ENCODE peak calls at places on chromosomes 5 and 9, in five cellular contexts. F is neuronal stem cell, X is H1, O is mesenchymal stem cell, E is mesendoderm. C is an unnamed sample.

GRCh38 chr9:5611321-5612186 is 17.4 kb upstream of the RIC1 start:
- DNase-seq in F (no peak), X (no peak), O (no peak), E (no peak), C (no peak)

GRCh38 chr9:130824616-130825015 is 10.4 kb upstream of the ABL1 start:
- DNase-seq in F (no peak), X (no peak), O (no peak), E (no peak), C (no peak)

GRCh38 chr5:34591723-34592122 is 64.4 kb upstream of the RAI14 start:
- DNase-seq in F (no peak), X (no peak), O (no peak), E (no peak), C (no peak)

GRCh38 chr5:34722183-34722582 is 66.1 kb downstream of the RAI14 start:
- DNase-seq in F (no peak), X (no peak), O (no peak), E (no peak), C (no peak)

GRCh38 chr5:169786219-169786618 is 149.1 kb downstream of the DOCK2 start:
- DNase-seq in F (no peak), X (no peak), O (no peak), E (no peak), C (no peak)

GRCh38 chr9:87783180-87783579 is 57.3 kb downstream of the CTSL start:
- DNase-seq in F (no peak), X (no peak), O (no peak), E (no peak), C (no peak)

GRCh38 chr5:9888517-9888916 is 258.4 kb upstream of the TAS2R1 start:
- DNase-seq in F (no peak), X (no peak), O (peak; percentile 92), E (no peak), C (no peak)

GRCh38 chr9:132548971-132549649 is 33.3 kb upstream of the BARHL1 start:
- DNase-seq in F (no peak), X (no peak), O (peak; percentile 51), E (peak; percentile 63), C (no peak)

GRCh38 chr5:100826133-100826532 is 76.9 kb downstream of the ST8SIA4 start:
- DNase-seq in F (no peak), X (no peak), O (no peak), E (no peak), C (no peak)

GRCh38 chr9:14205463-14205862 is 108.5 kb downstream of the NFIB start:
- DNase-seq in F (no peak), X (no peak), O (peak; percentile 6), E (no peak), C (no peak)

GRCh38 chr9:127406799-127407504 is 10.0 kb downstream of the SLC2A8 start:
- DNase-seq in F (no peak), X (no peak), O (no peak), E (no peak), C (no peak)

GRCh38 chr5:10059611-10060379 is 189.9 kb downstream of the ATPSCKMT start:
- DNase-seq in F (no peak), X (no peak), O (no peak), E (no peak), C (no peak)

GRCh38 chr9:85484235-85484634 is 257.5 kb downstream of the AGTPBP1 start:
- DNase-seq in F (no peak), X (no peak), O (no peak), E (no peak), C (no peak)

GRCh38 chr5:80077317-80077716 is 42.2 kb downstream of the THBS4 start:
- DNase-seq in F (no peak), X (no peak), O (no peak), E (no peak), C (no peak)

GRCh38 chr5:32852535-32852934 is 141.4 kb downstream of the NPR3 start:
- DNase-seq in F (peak; percentile 42), X (peak; percentile 52), O (peak; percentile 51), E (peak; percentile 93), C (peak; percentile 76)

GRCh38 chr5:5165541-5166002 is 25.4 kb downstream of the ADAMTS16 start:
- DNase-seq in F (no peak), X (no peak), O (no peak), E (peak; percentile 79), C (no peak)

DNA sequence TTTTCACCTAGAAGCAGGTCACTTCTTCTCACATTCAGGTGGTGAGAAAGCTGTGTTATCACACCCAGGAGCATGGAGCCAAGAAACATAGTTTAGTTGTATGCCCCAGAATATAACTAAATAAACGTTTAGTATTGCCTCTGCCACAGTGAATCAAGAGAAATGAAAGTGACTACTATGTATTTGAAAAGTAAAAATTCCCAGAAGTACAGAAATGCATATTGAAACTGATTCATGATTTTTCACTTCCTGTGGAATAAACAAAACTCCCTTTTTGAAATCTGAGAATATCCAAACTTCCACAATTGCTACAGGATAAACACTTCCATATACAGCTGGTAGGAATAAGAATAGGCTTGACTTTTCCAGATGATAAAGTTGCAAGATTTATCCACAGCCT is 15.3 kb upstream of the NINJ1 start:
- DNase-seq in F (no peak), X (no peak), O (peak; percentile 59), E (no peak), C (no peak)
- H2BK15ac ChIP-seq in F (no peak overlapping the region), X (no peak overlapping the region), O (no peak overlapping the region), E (no peak overlapping the region), C (no peak overlapping the region)

GRCh38 chr5:151448038-151448985 is 909 bp downstream of the SLC36A1 start:
- DNase-seq in F (peak; percentile 31), X (no peak), O (peak; percentile 28), E (peak; percentile 78), C (peak; percentile 62)
- H2BK15ac ChIP-seq in F (no peak overlapping the region), X (no peak overlapping the region), O (no peak overlapping the region), E (no peak overlapping the region), C (no peak overlapping the region)

GRCh38 chr5:96228449-96228848 is 204.6 kb downstream of the PCSK1 start:
- DNase-seq in F (no peak), X (no peak), O (no peak), E (no peak), C (no peak)
- H2BK15ac ChIP-seq in F (no peak overlapping the region), X (no peak overlapping the region), O (no peak overlapping the region), E (no peak overlapping the region), C (no peak overlapping the region)

GRCh38 chr5:159195775-159196174 is 13.6 kb downstream of the RNF145 start:
- DNase-seq in F (no peak), X (no peak), O (no peak), E (peak; percentile 37), C (no peak)

GRCh38 chr5:159198063-159199036 is 11.0 kb downstream of the RNF145 start:
- DNase-seq in F (no peak), X (no peak), O (no peak), E (peak; percentile 29), C (no peak)

GRCh38 chr5:159202151-159202550 is 7.2 kb downstream of the RNF145 start:
- DNase-seq in F (no peak), X (no peak), O (no peak), E (no peak), C (no peak)

GRCh38 chr5:159199780-159200179 is 9.6 kb downstream of the RNF145 start:
- DNase-seq in F (no peak), X (no peak), O (no peak), E (no peak), C (no peak)

GRCh38 chr5:159199225-159199624 is 10.1 kb downstream of the RNF145 start:
- DNase-seq in F (no peak), X (no peak), O (no peak), E (no peak), C (no peak)
- H2BK15ac ChIP-seq in F (no peak overlapping the region), X (no peak overlapping the region), O (no peak overlapping the region), E (no peak overlapping the region), C (no peak overlapping the region)

GRCh38 chr5:74232281-74232680 is 408.2 kb downstream of the ENC1 start:
- DNase-seq in F (no peak), X (no peak), O (peak; percentile 56), E (no peak), C (no peak)
- H2BK15ac ChIP-seq in F (no peak overlapping the region), X (no peak overlapping the region), O (no peak overlapping the region), E (no peak overlapping the region), C (no peak overlapping the region)

DNA sequence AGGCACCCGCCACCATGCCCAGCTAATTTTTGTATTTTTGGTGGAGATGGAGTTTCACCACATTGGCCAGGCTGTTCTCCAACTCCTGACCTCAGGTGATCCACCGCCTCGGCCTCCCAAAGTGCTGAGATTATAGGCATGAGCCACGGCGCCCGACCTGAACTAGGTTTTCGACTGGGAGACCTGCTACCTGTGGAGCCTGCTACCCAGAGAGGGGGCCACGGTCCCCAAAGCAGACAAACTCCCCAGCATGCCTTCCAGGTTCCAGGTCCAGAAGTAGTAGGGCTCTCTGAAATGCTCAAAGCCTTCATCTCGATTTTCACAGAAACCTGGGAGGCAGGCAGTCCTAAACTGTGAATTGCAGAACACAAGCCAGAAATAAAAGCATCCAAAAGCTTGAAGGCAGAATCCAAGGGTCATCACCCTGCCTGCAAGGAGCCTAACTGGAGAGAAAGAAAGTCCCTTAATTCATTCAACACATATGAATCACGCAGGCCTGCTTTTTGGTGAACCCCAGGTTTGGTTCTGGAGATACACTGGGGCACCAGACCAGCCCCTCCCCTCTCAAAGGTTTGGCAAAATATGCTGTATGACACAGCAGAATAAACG is 4.6 kb upstream of the IRF1 start:
- DNase-seq in F (no peak), X (peak; percentile 39), O (no peak), E (no peak), C (peak; percentile 18)
- H2BK15ac ChIP-seq in F (no peak overlapping the region), X (no peak overlapping the region), O (peak overlapping the region; percentile 70), E (no peak overlapping the region), C (no peak overlapping the region)

GRCh38 chr9:2243666-2244555 is 228.8 kb downstream of the SMARCA2 start:
- DNase-seq in F (no peak), X (no peak), O (no peak), E (no peak), C (no peak)

GRCh38 chr9:2241461-2241874 is 226.3 kb downstream of the SMARCA2 start:
- DNase-seq in F (peak; percentile 94), X (peak; percentile 86), O (peak; percentile 91), E (peak; percentile 98), C (peak; percentile 92)

GRCh38 chr9:2242778-2243395 is 227.7 kb downstream of the SMARCA2 start:
- DNase-seq in F (no peak), X (no peak), O (no peak), E (peak; percentile 60), C (peak; percentile 39)

GRCh38 chr9:2241875-2242741 is 227.0 kb downstream of the SMARCA2 start:
- DNase-seq in F (peak; percentile 72), X (peak; percentile 98), O (peak; percentile 91), E (peak; percentile 96), C (peak; percentile 91)
- H2BK15ac ChIP-seq in F (no peak overlapping the region), X (peak overlapping the region; percentile 50), O (no peak overlapping the region), E (no peak overlapping the region), C (no peak overlapping the region)

DNA sequence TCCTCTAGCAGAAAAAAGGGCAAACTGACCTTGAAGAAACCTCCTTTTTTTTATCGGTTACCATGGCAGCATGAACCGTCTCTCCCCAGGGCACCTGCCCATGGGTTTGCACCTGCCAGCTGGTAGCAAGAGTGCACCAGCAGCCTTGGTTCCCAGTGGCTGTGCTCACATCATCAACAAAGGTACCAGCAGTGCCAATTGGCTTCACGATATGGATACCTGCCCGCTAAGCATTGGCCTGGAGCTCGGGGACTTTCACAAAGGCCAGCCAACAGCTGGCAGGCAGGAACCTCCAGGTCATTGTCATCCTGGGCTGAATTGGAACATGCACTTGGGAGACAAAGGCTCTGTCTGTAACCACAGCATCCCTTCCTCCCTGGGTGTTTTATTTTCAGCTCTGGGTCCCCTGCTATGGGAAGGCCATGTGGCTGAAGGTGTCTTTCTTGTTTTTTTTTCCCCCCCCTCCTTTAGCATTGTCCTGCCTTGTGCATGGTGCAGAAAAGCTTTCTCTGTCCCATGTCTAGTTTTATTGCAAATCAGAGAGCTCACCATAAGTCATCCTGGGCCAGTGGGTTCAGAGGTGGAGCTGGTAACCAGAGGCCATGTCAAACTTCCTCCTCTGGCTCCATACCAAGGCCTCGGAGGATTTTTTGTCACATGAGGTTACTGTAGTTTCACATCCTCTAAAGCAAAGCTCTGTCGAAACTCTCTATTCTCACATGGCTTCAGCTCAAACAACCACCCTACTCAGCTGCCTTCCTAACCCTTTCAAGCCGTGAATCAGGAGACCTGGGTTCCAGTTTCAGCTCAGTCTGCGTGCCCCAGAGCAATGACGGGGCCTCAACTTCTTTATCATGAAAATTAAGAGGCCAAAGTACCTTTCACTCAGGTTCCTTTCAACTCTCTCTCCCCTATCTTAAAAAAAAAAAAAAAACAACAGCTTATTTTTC is 145.5 kb upstream of the MAP3K1 start:
- DNase-seq in F (no peak), X (peak; percentile 47), O (peak; percentile 43), E (no peak), C (peak; percentile 79)
- H2BK15ac ChIP-seq in F (no peak overlapping the region), X (no peak overlapping the region), O (no peak overlapping the region), E (no peak overlapping the region), C (no peak overlapping the region)

C was measured in H9.